ENCODE peak calls at places on chromosomes 12 and 14, in nine cellular contexts. T is colonic mucosa, A is lower lobe of right lung, N is foreskin fibroblast, I is fibroblast of pulmonary artery, D is fibroblast of lung, V is GM12865, O is Karpas-422, Y is epithelial cell of proximal tubule. F is an unnamed sample.
A peak's percentile ranks its signal among the peaks of the same experiment; 100 is the strongest.

GRCh38 chr14:89237923-89238529 is 179.0 kb downstream of the FOXN3 start:
- DNase-seq in I (peak; percentile 30), N (peak; percentile 41), D (peak; percentile 51), Y (no peak), T (no peak), O (no peak), V (no peak), A (no peak), F (no peak)

GRCh38 chr12:77615331-77615730 is 215.4 kb upstream of the NAV3 start:
- DNase-seq in V (no peak), A (no peak), N (peak; percentile 25), O (peak; percentile 56), D (no peak), I (peak; percentile 17), Y (no peak), T (no peak), F (no peak)

GRCh38 chr12:49288412-49288853 is 6.5 kb upstream of the PRPH start:
- DNase-seq in N (peak; percentile 79), V (peak; percentile 76), D (peak; percentile 62), Y (no peak), T (peak; percentile 67), A (no peak), O (peak; percentile 88), I (peak; percentile 68), F (no peak)

GRCh38 chr12:77865178-77865577 is 34.5 kb downstream of the NAV3 start:
- DNase-seq in N (no peak), T (no peak), Y (no peak), O (no peak), I (no peak), D (no peak), V (no peak), A (no peak), F (no peak)

GRCh38 chr14:92726135-92726932 is 22.1 kb downstream of the LGMN start:
- DNase-seq in O (no peak), D (peak; percentile 93), T (peak; percentile 85), N (peak; percentile 82), Y (no peak), A (peak; percentile 89), V (no peak), I (peak; percentile 94), F (peak; percentile 88)

GRCh38 chr14:69713976-69714716 is 52.8 kb upstream of the SRSF5 start:
- DNase-seq in O (no peak), A (no peak), V (no peak), T (peak; percentile 69), N (no peak), I (no peak), Y (no peak), D (no peak), F (no peak)

GRCh38 chr14:54132485-54132884 is 175.9 kb upstream of the BMP4 start:
- DNase-seq in A (no peak), I (no peak), V (no peak), D (no peak), O (no peak), Y (no peak), T (no peak), N (no peak), F (no peak)

GRCh38 chr14:100294963-100295330 is 11.3 kb downstream of the SLC25A29 start:
- DNase-seq in T (no peak), D (no peak), Y (no peak), O (no peak), N (no peak), A (no peak), V (no peak), I (no peak), F (no peak)

GRCh38 chr12:79844693-79845092 is 90.2 kb downstream of the PPP1R12A start:
- DNase-seq in I (peak; percentile 77), A (no peak), T (no peak), V (no peak), N (peak; percentile 79), Y (peak; percentile 52), O (no peak), D (peak; percentile 42), F (peak; percentile 8)

DNA sequence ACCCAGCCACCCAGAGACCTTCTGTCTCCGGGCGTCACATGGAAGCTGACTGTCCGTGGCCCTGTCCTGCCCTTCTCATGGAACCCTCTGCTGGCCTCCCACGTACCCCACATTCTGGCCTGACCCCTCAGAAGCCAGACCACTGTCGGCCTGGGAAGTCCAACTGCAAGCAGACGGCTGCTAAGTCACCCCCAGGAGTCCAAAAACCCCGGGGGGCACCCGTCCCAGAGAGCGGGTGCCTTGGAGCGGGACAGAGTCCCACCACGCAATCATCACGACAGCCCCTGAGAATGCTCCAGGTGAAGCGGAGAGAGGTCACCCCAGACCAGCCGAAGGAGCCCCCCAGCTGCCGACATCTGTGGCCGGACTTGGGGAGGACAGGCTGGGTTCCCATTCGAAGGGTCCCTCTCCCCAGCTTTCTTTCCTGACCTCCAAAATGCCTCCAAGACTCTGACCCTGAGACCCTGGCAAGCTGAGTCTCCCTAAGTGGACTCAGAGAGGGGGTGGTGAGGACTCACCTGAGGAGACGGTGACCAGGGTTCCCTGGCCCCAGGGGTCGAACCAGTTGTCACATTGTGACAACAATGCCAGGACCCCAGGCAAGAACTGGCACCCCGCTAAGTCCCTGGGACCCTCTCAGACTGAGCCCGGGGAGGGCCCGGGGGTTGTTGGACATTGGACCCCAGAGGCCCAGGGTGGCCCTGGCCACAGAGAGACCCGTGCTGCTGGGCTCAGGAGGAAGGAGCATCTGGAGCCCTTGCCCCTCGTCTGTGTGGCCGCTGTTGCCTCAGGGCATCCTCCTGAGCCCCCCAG is 337.1 kb downstream of the TMEM121 start:
- DNase-seq in N (no peak), Y (no peak), D (no peak), T (no peak), O (peak; percentile 58), I (no peak), A (no peak), V (peak; percentile 57), F (no peak)
- H3K4me3 ChIP-seq in N (no peak overlapping the region), Y (no peak overlapping the region), D (no peak overlapping the region), T (no peak overlapping the region), O (peak overlapping the region; percentile 67), I (no peak overlapping the region), A (no peak overlapping the region), V (peak overlapping the region; percentile 78), F (no peak overlapping the region)

DNA sequence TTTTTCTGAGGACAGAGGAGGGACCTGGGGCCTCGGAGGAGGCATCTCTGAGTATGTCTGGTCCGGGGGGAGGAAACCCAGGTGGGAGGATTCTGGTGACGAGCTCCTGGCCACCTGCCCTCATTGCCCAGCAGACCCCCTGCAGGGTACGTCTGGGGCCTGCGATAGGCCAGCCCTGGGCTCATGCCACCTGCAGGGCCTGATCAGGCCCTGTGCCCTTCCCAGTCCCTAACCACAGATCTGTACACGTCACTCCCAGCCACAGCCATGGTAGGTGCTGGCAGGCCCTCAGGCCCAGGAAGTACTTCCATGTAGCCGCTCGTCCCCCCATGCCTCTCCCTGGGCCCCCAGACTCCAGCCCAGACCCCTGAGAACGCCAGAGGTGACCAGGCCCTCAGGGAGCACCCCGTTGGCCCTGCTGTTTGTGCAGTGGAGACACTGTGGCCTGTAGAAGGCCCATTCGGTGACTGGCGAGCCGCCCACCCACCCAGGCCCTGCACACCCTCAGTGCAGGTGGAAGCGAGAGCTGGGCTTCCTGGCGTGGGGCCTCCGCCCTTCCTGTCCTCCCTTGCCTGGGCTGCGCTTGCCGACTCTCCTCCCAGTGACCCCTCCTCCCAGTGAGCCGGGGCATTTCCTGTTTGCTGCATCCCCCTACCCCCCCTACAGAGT is 5.7 kb downstream of the INF2 start:
- DNase-seq in N (no peak), Y (no peak), D (no peak), I (no peak), T (no peak), V (no peak), O (no peak), A (no peak), F (no peak)
- H3K4me3 ChIP-seq in N (no peak overlapping the region), Y (no peak overlapping the region), D (no peak overlapping the region), I (no peak overlapping the region), T (no peak overlapping the region), V (no peak overlapping the region), O (no peak overlapping the region), A (peak overlapping the region; percentile 21), F (no peak overlapping the region)

GRCh38 chr12:1995205-1995896 is 8.9 kb downstream of the DCP1B start:
- DNase-seq in D (peak; percentile 10), A (no peak), O (no peak), I (no peak), Y (no peak), T (no peak), N (peak; percentile 29), V (peak; percentile 42), F (no peak)

GRCh38 chr12:1993341-1993740 is 10.9 kb downstream of the DCP1B start:
- DNase-seq in I (peak; percentile 89), T (no peak), O (no peak), N (peak; percentile 90), Y (peak; percentile 40), A (no peak), D (peak; percentile 97), V (no peak), F (peak; percentile 51)

GRCh38 chr12:1993871-1994371 is 10.3 kb downstream of the DCP1B start:
- DNase-seq in V (no peak), A (no peak), I (peak; percentile 52), O (no peak), Y (no peak), D (peak; percentile 93), T (peak; percentile 54), N (peak; percentile 52), F (peak; percentile 70)

GRCh38 chr12:1992732-1993131 is 11.5 kb downstream of the DCP1B start:
- DNase-seq in V (no peak), A (no peak), N (no peak), Y (no peak), O (no peak), T (no peak), I (no peak), D (no peak), F (no peak)

DNA sequence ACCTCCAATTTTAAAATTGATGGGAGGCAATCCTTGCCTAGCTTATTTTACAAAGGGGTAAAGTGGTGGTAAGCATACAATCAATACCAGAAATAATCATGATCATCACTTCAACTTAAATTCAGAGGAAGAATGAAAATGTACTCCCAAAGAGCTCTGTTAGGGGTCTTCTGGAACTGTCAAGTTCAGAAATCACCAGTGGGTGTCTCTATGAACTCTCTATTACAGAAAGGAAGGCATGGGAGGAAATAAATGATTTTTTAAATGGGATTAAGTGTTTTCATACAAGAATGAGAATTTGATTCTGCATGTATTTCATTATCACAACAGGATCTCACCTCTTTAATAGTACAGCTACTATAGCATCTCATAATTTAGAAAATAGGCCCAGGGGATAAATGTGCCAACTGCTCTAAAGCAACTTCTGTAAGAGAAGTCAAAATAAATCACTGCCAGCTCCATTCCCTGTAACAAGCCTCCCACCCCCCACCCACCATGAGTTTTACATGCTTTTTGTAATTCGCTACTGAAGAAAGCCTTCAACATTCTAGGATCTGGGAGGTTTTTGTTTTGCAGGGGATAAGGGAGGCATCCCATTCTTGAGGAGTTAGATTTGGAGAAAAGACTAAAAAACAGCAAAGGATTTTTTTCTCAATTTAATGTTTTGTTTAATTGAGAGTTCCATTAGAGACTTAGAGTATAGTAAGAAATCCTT is 9.7 kb downstream of the DCP1B start:
- DNase-seq in T (no peak), Y (no peak), D (no peak), A (no peak), N (no peak), O (no peak), I (no peak), V (no peak), F (no peak)
- H3K4me3 ChIP-seq in T (no peak overlapping the region), Y (no peak overlapping the region), D (no peak overlapping the region), A (no peak overlapping the region), N (no peak overlapping the region), O (no peak overlapping the region), I (no peak overlapping the region), V (no peak overlapping the region), F (no peak overlapping the region)

GRCh38 chr14:49467091-49467490 is 119.1 kb downstream of the RPS29 start:
- DNase-seq in T (no peak), D (no peak), V (no peak), Y (no peak), N (no peak), A (no peak), I (no peak), O (no peak), F (no peak)
- H3K4me3 ChIP-seq in T (no peak overlapping the region), D (no peak overlapping the region), V (no peak overlapping the region), Y (no peak overlapping the region), N (no peak overlapping the region), A (no peak overlapping the region), I (no peak overlapping the region), O (no peak overlapping the region), F (no peak overlapping the region)

F was measured in MG63.